ENCODE peak calls at places on chromosomes 16 and 17, in ten cellular contexts. One of them, this sample, is unnamed.

GRCh38 chr17:35094902-35095301 is 24.8 kb downstream of the RAD51D start:
- DNase-seq in psoas muscle: no peak
- DNase-seq in IMR-90: peak; percentile 93
- DNase-seq in A549: no peak
- DNase-seq in OCI-LY7: no peak
- DNase-seq in ovary: no peak
- DNase-seq in adrenal gland: no peak
- DNase-seq in mammary epithelial cell: peak; percentile 95
- DNase-seq in pancreas: no peak
- DNase-seq in dorsolateral prefrontal cortex: no peak
- DNase-seq in this sample: peak; percentile 81

GRCh38 chr16:88635671-88636070 is 2.7 kb upstream of the IL17C start:
- DNase-seq in psoas muscle: no peak
- DNase-seq in IMR-90: no peak
- DNase-seq in A549: no peak
- DNase-seq in OCI-LY7: no peak
- DNase-seq in ovary: no peak
- DNase-seq in adrenal gland: no peak
- DNase-seq in mammary epithelial cell: no peak
- DNase-seq in pancreas: no peak
- DNase-seq in dorsolateral prefrontal cortex: no peak
- DNase-seq in this sample: no peak

GRCh38 chr17:38569701-38570512 is 35.8 kb downstream of the SRCIN1 start:
- DNase-seq in psoas muscle: no peak
- DNase-seq in IMR-90: no peak
- DNase-seq in A549: no peak
- DNase-seq in OCI-LY7: no peak
- DNase-seq in ovary: no peak
- DNase-seq in adrenal gland: no peak
- DNase-seq in mammary epithelial cell: no peak
- DNase-seq in pancreas: no peak
- DNase-seq in dorsolateral prefrontal cortex: no peak
- DNase-seq in this sample: no peak

GRCh38 chr16:27111486-27111885 is 44.8 kb downstream of the C16orf82 start:
- DNase-seq in psoas muscle: no peak
- DNase-seq in IMR-90: no peak
- DNase-seq in A549: no peak
- DNase-seq in OCI-LY7: peak; percentile 53
- DNase-seq in ovary: no peak
- DNase-seq in adrenal gland: no peak
- DNase-seq in mammary epithelial cell: no peak
- DNase-seq in pancreas: no peak
- DNase-seq in dorsolateral prefrontal cortex: no peak
- DNase-seq in this sample: no peak

GRCh38 chr17:32488177-32488542 is 1.4 kb downstream of the CDK5R1 start:
- DNase-seq in psoas muscle: no peak
- DNase-seq in IMR-90: no peak
- DNase-seq in A549: no peak
- DNase-seq in OCI-LY7: no peak
- DNase-seq in ovary: no peak
- DNase-seq in adrenal gland: no peak
- DNase-seq in mammary epithelial cell: no peak
- DNase-seq in pancreas: no peak
- DNase-seq in dorsolateral prefrontal cortex: no peak
- DNase-seq in this sample: no peak

GRCh38 chr17:35804658-35805192 is 4.6 kb upstream of the TAF15 start:
- DNase-seq in psoas muscle: no peak
- DNase-seq in IMR-90: peak; percentile 92
- DNase-seq in A549: peak; percentile 98
- DNase-seq in OCI-LY7: peak; percentile 86
- DNase-seq in ovary: no peak
- DNase-seq in adrenal gland: peak; percentile 65
- DNase-seq in mammary epithelial cell: peak; percentile 84
- DNase-seq in pancreas: no peak
- DNase-seq in dorsolateral prefrontal cortex: peak; percentile 47
- DNase-seq in this sample: peak; percentile 86

GRCh38 chr17:54172654-54173316 is 350.1 kb downstream of the KIF2B start:
- DNase-seq in psoas muscle: no peak
- DNase-seq in IMR-90: no peak
- DNase-seq in A549: peak; percentile 5
- DNase-seq in OCI-LY7: peak; percentile 3
- DNase-seq in ovary: no peak
- DNase-seq in adrenal gland: peak; percentile 21
- DNase-seq in mammary epithelial cell: peak; percentile 44
- DNase-seq in pancreas: no peak
- DNase-seq in dorsolateral prefrontal cortex: peak; percentile 59
- DNase-seq in this sample: peak; percentile 3

GRCh38 chr16:12497558-12497957 is 306.1 kb downstream of the CPPED1 start:
- DNase-seq in psoas muscle: no peak
- DNase-seq in IMR-90: no peak
- DNase-seq in A549: no peak
- DNase-seq in OCI-LY7: peak; percentile 5
- DNase-seq in ovary: no peak
- DNase-seq in adrenal gland: no peak
- DNase-seq in mammary epithelial cell: no peak
- DNase-seq in pancreas: no peak
- DNase-seq in dorsolateral prefrontal cortex: no peak
- DNase-seq in this sample: no peak

GRCh38 chr16:24775455-24775854 is 46.0 kb downstream of the TNRC6A start:
- DNase-seq in psoas muscle: no peak
- DNase-seq in IMR-90: peak; percentile 37
- DNase-seq in A549: no peak
- DNase-seq in OCI-LY7: no peak
- DNase-seq in ovary: no peak
- DNase-seq in adrenal gland: peak; percentile 58
- DNase-seq in mammary epithelial cell: no peak
- DNase-seq in pancreas: no peak
- DNase-seq in dorsolateral prefrontal cortex: no peak
- DNase-seq in this sample: no peak

GRCh38 chr16:31480851-31481250 is 2.1 kb upstream of the SLC5A2 start:
- DNase-seq in psoas muscle: peak; percentile 67
- DNase-seq in IMR-90: no peak
- DNase-seq in A549: no peak
- DNase-seq in OCI-LY7: no peak
- DNase-seq in ovary: no peak
- DNase-seq in adrenal gland: peak; percentile 68
- DNase-seq in mammary epithelial cell: no peak
- DNase-seq in pancreas: no peak
- DNase-seq in dorsolateral prefrontal cortex: no peak
- DNase-seq in this sample: no peak

GRCh38 chr17:36727577-36727976 is 126.2 kb downstream of the MRM1 start:
- DNase-seq in psoas muscle: no peak
- DNase-seq in IMR-90: no peak
- DNase-seq in A549: no peak
- DNase-seq in OCI-LY7: no peak
- DNase-seq in ovary: no peak
- DNase-seq in adrenal gland: no peak
- DNase-seq in mammary epithelial cell: no peak
- DNase-seq in pancreas: peak; percentile 30
- DNase-seq in dorsolateral prefrontal cortex: no peak
- DNase-seq in this sample: no peak

GRCh38 chr16:2008631-2009301 is 855 bp downstream of the ZNF598 start:
- DNase-seq in psoas muscle: peak; percentile 60
- DNase-seq in IMR-90: peak; percentile 44
- DNase-seq in A549: no peak
- DNase-seq in OCI-LY7: peak; percentile 42
- DNase-seq in ovary: no peak
- DNase-seq in adrenal gland: no peak
- DNase-seq in mammary epithelial cell: no peak
- DNase-seq in pancreas: no peak
- DNase-seq in dorsolateral prefrontal cortex: no peak
- DNase-seq in this sample: no peak

GRCh38 chr17:77436058-77436442 is 295.3 kb downstream of the SEC14L1 start:
- DNase-seq in psoas muscle: no peak
- DNase-seq in IMR-90: peak; percentile 69
- DNase-seq in A549: no peak
- DNase-seq in OCI-LY7: no peak
- DNase-seq in ovary: no peak
- DNase-seq in adrenal gland: no peak
- DNase-seq in mammary epithelial cell: no peak
- DNase-seq in pancreas: no peak
- DNase-seq in dorsolateral prefrontal cortex: peak; percentile 72
- DNase-seq in this sample: no peak

GRCh38 chr17:29592850-29593545 is at the start of gene ANKRD13B:
- DNase-seq in psoas muscle: peak; percentile 74
- DNase-seq in IMR-90: no peak
- DNase-seq in A549: no peak
- DNase-seq in OCI-LY7: peak; percentile 71
- DNase-seq in ovary: peak; percentile 49
- DNase-seq in adrenal gland: peak; percentile 48
- DNase-seq in mammary epithelial cell: no peak
- DNase-seq in pancreas: peak; percentile 84
- DNase-seq in dorsolateral prefrontal cortex: peak; percentile 75
- DNase-seq in this sample: no peak

GRCh38 chr16:88132836-88133506 is 181.7 kb downstream of the BANP start:
- DNase-seq in psoas muscle: peak; percentile 41
- DNase-seq in IMR-90: no peak
- DNase-seq in A549: no peak
- DNase-seq in OCI-LY7: no peak
- DNase-seq in ovary: no peak
- DNase-seq in adrenal gland: no peak
- DNase-seq in mammary epithelial cell: no peak
- DNase-seq in pancreas: no peak
- DNase-seq in dorsolateral prefrontal cortex: no peak
- DNase-seq in this sample: no peak

GRCh38 chr17:11928436-11928835 is 68.8 kb downstream of the ZNF18 start:
- DNase-seq in psoas muscle: no peak
- DNase-seq in IMR-90: no peak
- DNase-seq in A549: no peak
- DNase-seq in OCI-LY7: no peak
- DNase-seq in ovary: no peak
- DNase-seq in adrenal gland: no peak
- DNase-seq in mammary epithelial cell: no peak
- DNase-seq in pancreas: no peak
- DNase-seq in dorsolateral prefrontal cortex: no peak
- DNase-seq in this sample: no peak

GRCh38 chr16:8626946-8627345 is 5.4 kb downstream of the METTL22 start:
- DNase-seq in psoas muscle: no peak
- DNase-seq in IMR-90: no peak
- DNase-seq in A549: no peak
- DNase-seq in OCI-LY7: no peak
- DNase-seq in ovary: no peak
- DNase-seq in adrenal gland: peak; percentile 33
- DNase-seq in mammary epithelial cell: no peak
- DNase-seq in pancreas: no peak
- DNase-seq in dorsolateral prefrontal cortex: no peak
- DNase-seq in this sample: no peak
- H3K27ac ChIP-seq in psoas muscle: no peak overlapping the region
- H3K27ac ChIP-seq in IMR-90: no peak overlapping the region
- H3K27ac ChIP-seq in A549: no peak overlapping the region
- H3K27ac ChIP-seq in OCI-LY7: no peak overlapping the region
- H3K27ac ChIP-seq in ovary: no peak overlapping the region
- H3K27ac ChIP-seq in adrenal gland: no peak overlapping the region
- H3K27ac ChIP-seq in mammary epithelial cell: no peak overlapping the region
- H3K27ac ChIP-seq in pancreas: no peak overlapping the region
- H3K27ac ChIP-seq in dorsolateral prefrontal cortex: no peak overlapping the region
- H3K27ac ChIP-seq in this sample: no peak overlapping the region

DNA sequence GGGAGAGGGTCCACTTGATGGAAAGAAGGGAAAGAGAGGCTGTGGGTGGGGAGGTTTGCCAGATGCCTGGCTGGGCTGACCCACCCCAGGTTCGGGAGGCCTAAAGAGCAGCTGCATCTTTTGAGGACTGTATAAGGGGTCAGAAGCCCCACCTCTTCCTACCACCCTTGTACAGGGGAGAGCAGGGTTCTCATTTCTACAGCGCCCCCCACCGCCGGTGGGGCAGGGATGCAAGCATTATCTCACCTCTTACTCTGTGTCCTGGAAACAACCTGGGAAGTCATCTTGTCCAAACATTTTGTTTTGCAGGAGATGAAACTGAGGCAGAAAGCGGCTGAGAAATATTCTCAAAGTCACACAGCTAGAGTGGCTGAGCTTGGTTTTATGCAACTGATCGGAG is 22.5 kb upstream of the CCDC182 start:
- DNase-seq in psoas muscle: no peak
- DNase-seq in IMR-90: no peak
- DNase-seq in A549: no peak
- DNase-seq in OCI-LY7: no peak
- DNase-seq in ovary: no peak
- DNase-seq in adrenal gland: no peak
- DNase-seq in mammary epithelial cell: no peak
- DNase-seq in pancreas: no peak
- DNase-seq in dorsolateral prefrontal cortex: no peak
- DNase-seq in this sample: no peak
- TF ChIP-seq CTCF in psoas muscle: no peak
- TF ChIP-seq CTCF in IMR-90: no peak
- TF ChIP-seq CTCF in A549: no peak
- TF ChIP-seq CTCF in OCI-LY7: no peak
- TF ChIP-seq CTCF in ovary: no peak
- TF ChIP-seq CTCF in adrenal gland: no peak
- TF ChIP-seq CTCF in mammary epithelial cell: no peak
- TF ChIP-seq CTCF in pancreas: no peak
- TF ChIP-seq CTCF in dorsolateral prefrontal cortex: no peak
- TF ChIP-seq CTCF in this sample: no peak

DNA sequence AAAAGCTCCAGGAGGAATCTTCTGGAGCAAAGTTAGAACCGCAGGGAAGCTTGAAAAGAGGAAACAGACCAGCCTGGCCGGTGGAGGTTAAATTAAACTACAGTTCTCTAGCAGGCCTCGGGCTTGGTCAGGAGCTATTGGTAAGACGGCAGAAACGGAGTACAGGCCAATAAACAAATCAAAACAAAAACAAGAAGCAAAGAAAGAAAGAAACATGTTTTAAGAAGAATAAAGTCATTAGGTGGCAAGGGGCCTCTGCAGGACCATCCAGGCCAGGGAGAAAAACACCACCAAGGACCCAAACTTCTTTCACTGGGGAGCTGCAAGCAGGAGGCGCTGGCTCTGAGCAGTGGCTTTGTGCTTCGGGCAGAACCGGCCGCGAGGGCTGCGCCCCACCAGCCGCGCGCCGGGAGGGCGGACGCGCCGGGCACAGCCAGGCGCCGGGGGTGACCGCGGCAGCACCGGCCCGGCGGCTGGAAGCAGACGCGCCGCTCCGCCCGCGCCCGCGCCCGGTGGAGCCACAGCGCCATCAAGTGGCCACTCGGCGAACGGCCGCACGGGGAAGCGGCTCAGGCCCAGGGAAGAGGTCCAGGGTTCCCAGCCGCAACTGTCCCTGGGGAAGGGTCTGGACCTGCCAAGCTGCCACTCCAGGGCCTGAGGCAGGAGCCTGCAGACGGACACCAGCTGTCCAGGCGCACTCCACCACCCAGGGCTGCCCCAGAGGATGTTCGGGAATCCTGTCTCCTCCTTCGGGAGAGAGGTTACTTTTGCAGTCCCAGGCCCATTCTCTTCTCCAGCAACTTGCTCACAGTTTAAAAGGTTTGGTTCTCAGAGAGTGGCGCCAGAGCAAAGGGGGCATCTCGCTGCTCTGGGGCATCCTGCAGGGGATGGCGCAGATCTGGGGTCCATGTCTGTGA is 419.4 kb downstream of the SOX9 start:
- DNase-seq in psoas muscle: peak; percentile 81
- DNase-seq in IMR-90: peak; percentile 61
- DNase-seq in A549: peak; percentile 86
- DNase-seq in OCI-LY7: peak; percentile 71
- DNase-seq in ovary: peak; percentile 53
- DNase-seq in adrenal gland: peak; percentile 67
- DNase-seq in mammary epithelial cell: peak; percentile 67
- DNase-seq in pancreas: peak; percentile 91
- DNase-seq in dorsolateral prefrontal cortex: peak; percentile 49
- DNase-seq in this sample: peak; percentile 43
- H3K4me3 ChIP-seq in psoas muscle: no peak overlapping the region
- H3K4me3 ChIP-seq in IMR-90: peak overlapping the region; percentile 10
- H3K4me3 ChIP-seq in A549: peak overlapping the region; percentile 22
- H3K4me3 ChIP-seq in OCI-LY7: no peak overlapping the region
- H3K4me3 ChIP-seq in ovary: no peak overlapping the region
- H3K4me3 ChIP-seq in adrenal gland: no peak overlapping the region
- H3K4me3 ChIP-seq in mammary epithelial cell: no peak overlapping the region
- H3K4me3 ChIP-seq in pancreas: no peak overlapping the region
- H3K4me3 ChIP-seq in dorsolateral prefrontal cortex: peak overlapping the region; percentile 18
- H3K4me3 ChIP-seq in this sample: peak overlapping the region; percentile 33

GRCh38 chr17:57507828-57508227 is 237.3 kb downstream of the CCDC182 start:
- DNase-seq in psoas muscle: no peak
- DNase-seq in IMR-90: no peak
- DNase-seq in A549: no peak
- DNase-seq in OCI-LY7: no peak
- DNase-seq in ovary: no peak
- DNase-seq in adrenal gland: no peak
- DNase-seq in mammary epithelial cell: no peak
- DNase-seq in pancreas: no peak
- DNase-seq in dorsolateral prefrontal cortex: no peak
- DNase-seq in this sample: no peak
- H3K27ac ChIP-seq in psoas muscle: no peak overlapping the region
- H3K27ac ChIP-seq in IMR-90: no peak overlapping the region
- H3K27ac ChIP-seq in A549: no peak overlapping the region
- H3K27ac ChIP-seq in OCI-LY7: no peak overlapping the region
- H3K27ac ChIP-seq in ovary: peak overlapping the region; percentile 12
- H3K27ac ChIP-seq in adrenal gland: peak overlapping the region; percentile 69
- H3K27ac ChIP-seq in mammary epithelial cell: no peak overlapping the region
- H3K27ac ChIP-seq in pancreas: no peak overlapping the region
- H3K27ac ChIP-seq in dorsolateral prefrontal cortex: peak overlapping the region; percentile 28
- H3K27ac ChIP-seq in this sample: no peak overlapping the region